ENCODE peak calls at places on chromosomes 5 and 9, in four cellular contexts. M, U, Q and W are unnamed samples.

GRCh38 chr9:8703904-8704303 is 904.3 kb upstream of the DMAC1 start:
- DNase-seq in Q (no peak), M (no peak), U (no peak), W (no peak)

GRCh38 chr9:136059851-136060670 is 35.0 kb downstream of the NACC2 start:
- DNase-seq in U (peak; percentile 68), M (no peak), Q (peak; percentile 43), W (peak; percentile 70)

GRCh38 chr5:67873935-67874334 is 341.6 kb upstream of the PIK3R1 start:
- DNase-seq in M (no peak), U (no peak), Q (no peak), W (no peak)

GRCh38 chr9:86804011-86804410 is 143.3 kb downstream of the GAS1 start:
- DNase-seq in U (no peak), Q (no peak), M (no peak), W (no peak)

GRCh38 chr9:135010363-135010860 is 77.1 kb upstream of the OLFM1 start:
- DNase-seq in U (peak; percentile 66), Q (no peak), M (no peak), W (peak; percentile 39)

GRCh38 chr9:77386187-77386586 is 208.9 kb downstream of the VPS13A start:
- DNase-seq in Q (no peak), U (no peak), M (no peak), W (no peak)

GRCh38 chr9:76441551-76442322 is 17.2 kb upstream of the GCNT1 start:
- DNase-seq in M (no peak), Q (no peak), U (no peak), W (no peak)

GRCh38 chr5:17727212-17727611 is 93.0 kb downstream of the TAF11L14 start:
- DNase-seq in M (no peak), U (no peak), Q (no peak), W (no peak)

GRCh38 chr5:67176931-67177330 is 19.7 kb downstream of the CD180 start:
- DNase-seq in M (no peak), Q (no peak), U (no peak), W (no peak)

GRCh38 chr5:132455614-132456115 is 34.9 kb downstream of the IRF1 start:
- DNase-seq in Q (no peak), U (no peak), M (no peak), W (peak; percentile 80)

GRCh38 chr9:97830884-97831829 is 21.9 kb upstream of the FOXE1 start:
- DNase-seq in U (no peak), Q (no peak), M (no peak), W (no peak)

GRCh38 chr5:93385665-93386064 is 195.4 kb downstream of the NR2F1-AS1 start:
- DNase-seq in M (no peak), Q (no peak), U (no peak), W (no peak)

GRCh38 chr5:115599924-115600323 is 2.4 kb downstream of the TICAM2 start:
- DNase-seq in Q (no peak), U (no peak), M (no peak), W (no peak)

GRCh38 chr5:79202076-79202475 is 33.9 kb upstream of the JMY start:
- DNase-seq in U (no peak), Q (no peak), M (peak; percentile 19), W (no peak)

GRCh38 chr5:175772747-175773533 is 98.4 kb upstream of the CPLX2 start:
- DNase-seq in U (no peak), Q (no peak), M (no peak), W (no peak)

DNA sequence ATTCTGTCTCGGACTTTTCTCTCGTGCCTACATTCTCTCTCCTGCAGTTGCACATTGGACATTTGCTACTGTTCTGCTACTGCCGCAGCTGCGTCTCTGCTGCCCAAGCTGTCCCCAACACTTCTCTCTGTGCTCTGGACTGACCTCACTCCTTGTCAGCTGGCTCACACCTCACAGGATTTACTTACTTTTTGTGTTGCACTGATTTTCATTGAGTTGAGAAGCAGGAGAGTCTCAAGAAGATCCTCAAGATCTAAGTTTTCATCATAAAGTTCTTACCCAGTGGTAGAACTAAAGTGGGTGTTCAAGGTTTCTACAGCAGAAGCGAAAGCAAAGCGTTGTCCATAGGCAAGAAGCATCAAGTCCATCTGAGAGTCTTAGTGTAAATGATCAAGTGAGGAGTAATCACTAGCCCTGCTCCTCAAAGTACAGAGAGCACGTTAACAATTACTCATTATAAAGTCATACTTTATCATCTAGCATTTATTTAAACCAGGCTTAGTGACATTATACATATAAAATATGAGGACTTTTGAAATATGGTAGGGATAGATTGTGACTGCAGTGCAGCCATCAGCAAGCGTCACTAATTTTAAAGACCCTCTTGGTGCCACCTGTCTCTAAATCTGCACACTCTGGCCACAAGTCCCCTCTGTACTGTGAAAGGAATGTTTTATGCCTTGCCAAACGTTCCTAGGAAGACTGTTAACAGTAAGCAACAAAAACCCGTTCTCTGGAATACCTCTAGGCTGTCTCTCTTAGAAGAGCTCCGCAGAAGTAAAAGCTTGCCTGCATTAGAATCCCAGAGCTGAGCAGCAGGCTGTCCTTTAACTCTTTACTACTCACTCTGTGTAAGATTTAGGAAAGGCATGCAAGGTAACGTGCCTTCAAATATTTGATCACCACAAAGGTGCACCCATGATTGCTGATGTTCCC is 53.6 kb upstream of the C9orf72 start:
- DNase-seq in M (no peak), Q (no peak), U (no peak), W (no peak)
- H3K4me3 ChIP-seq in M (no peak overlapping the region), Q (no peak overlapping the region), U (no peak overlapping the region), W (no peak overlapping the region)

DNA sequence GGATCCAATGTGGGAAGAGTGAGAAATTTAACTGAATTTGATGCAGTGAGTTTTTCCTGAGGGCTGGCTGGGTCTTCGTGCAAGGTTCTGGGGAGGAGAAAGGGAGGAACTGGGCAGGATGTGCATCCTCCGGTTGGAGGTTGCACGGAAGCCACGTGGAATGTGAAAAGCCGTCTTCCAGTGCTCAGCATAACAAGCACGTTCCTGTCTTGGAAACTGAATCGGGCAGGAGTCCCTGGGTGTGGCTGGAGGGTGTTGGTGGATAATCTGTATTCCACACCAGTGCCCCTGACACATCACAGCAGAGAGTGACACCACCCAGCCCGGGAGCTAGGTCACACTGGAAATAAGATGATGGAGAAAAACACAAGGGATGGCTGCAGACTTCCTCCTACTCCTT is 154.3 kb downstream of the C5orf15 start:
- DNase-seq in Q (no peak), M (peak; percentile 58), U (no peak), W (no peak)
- H3K4me3 ChIP-seq in Q (no peak overlapping the region), M (no peak overlapping the region), U (no peak overlapping the region), W (no peak overlapping the region)

DNA sequence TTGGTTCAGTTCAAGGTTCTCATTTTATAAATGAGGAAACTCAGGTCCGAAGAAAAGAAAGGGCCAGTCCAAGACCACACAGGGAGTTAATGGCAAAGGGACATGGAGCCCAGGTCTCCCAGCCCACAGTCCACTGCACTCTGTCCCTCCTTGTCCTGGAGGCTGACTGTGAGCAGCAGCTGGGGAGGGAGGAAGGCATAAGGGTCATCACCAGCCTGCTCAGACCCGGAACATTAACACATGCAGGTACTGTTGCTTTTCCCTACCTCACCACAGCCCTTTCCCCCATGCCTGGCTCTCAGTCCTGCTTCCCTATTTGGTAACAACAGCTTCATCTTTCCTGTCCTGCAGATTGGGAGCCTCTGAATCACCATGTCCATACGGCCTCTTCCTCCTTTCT is 4.0 kb downstream of the GPX3 start:
- DNase-seq in M (no peak), Q (no peak), U (no peak), W (no peak)
- H3K4me3 ChIP-seq in M (no peak overlapping the region), Q (no peak overlapping the region), U (peak overlapping the region; percentile 82), W (peak overlapping the region; percentile 50)

DNA sequence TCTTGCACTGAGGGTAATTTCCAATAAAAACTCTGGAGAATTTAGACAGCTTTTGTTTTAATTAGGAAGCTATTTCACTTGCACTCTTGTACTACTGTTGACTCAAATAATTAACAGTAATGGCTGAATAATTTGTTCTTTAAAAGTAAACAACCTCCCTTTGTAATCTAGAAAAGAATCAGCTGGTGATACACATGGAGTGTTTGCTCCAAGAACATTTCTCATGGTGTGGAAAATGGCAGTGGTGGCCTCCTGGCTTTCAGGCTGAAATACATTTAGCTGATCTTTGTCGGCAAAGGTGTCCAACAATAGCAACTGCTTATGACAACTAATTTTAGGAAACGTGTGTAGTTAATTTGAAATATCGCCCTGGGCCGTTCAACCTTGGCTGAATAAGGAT is 129.3 kb downstream of the C9orf152 start:
- DNase-seq in Q (no peak), U (no peak), M (no peak), W (no peak)
- H3K4me3 ChIP-seq in Q (no peak overlapping the region), U (no peak overlapping the region), M (no peak overlapping the region), W (no peak overlapping the region)

DNA sequence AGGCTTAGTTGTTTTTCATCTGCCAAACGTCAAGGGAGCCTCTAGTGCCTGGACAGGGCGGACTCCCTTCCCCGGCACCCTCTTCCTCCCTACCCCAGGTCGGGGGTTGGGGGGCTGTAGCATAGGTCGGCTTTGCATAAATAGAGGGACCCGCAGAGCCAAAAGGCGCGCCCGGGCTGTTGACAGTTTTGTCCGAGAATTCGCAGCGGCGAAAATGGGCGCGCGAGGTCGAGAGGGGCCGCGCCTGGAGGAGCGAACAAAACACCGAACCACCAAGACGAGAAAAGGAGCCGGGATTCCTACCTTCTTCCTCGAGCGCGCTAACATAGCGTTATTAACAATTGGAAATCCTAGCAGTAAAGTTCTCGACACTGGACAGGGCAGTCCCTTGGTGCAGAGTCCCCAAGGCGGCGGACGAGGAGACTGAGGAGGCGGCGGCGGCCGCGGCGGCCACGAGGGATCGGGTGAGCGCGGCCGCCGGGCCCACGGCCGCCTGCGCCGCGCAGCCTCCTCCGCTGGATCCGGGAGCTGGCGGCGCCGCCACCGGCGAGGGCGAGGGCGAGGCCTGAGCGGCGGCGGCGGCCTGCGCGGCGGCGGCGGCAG is 1.8 kb downstream of the FOXD1 start:
- DNase-seq in M (no peak), U (no peak), Q (no peak), W (no peak)
- H3K4me3 ChIP-seq in M (peak overlapping the region; percentile 67), U (peak overlapping the region; percentile 29), Q (no peak overlapping the region), W (no peak overlapping the region)

GRCh38 chr5:150321211-150321610 is 18.5 kb upstream of the ARSI start:
- DNase-seq in M (no peak), Q (no peak), U (no peak), W (no peak)
- H3K4me3 ChIP-seq in M (no peak overlapping the region), Q (no peak overlapping the region), U (no peak overlapping the region), W (no peak overlapping the region)

DNA sequence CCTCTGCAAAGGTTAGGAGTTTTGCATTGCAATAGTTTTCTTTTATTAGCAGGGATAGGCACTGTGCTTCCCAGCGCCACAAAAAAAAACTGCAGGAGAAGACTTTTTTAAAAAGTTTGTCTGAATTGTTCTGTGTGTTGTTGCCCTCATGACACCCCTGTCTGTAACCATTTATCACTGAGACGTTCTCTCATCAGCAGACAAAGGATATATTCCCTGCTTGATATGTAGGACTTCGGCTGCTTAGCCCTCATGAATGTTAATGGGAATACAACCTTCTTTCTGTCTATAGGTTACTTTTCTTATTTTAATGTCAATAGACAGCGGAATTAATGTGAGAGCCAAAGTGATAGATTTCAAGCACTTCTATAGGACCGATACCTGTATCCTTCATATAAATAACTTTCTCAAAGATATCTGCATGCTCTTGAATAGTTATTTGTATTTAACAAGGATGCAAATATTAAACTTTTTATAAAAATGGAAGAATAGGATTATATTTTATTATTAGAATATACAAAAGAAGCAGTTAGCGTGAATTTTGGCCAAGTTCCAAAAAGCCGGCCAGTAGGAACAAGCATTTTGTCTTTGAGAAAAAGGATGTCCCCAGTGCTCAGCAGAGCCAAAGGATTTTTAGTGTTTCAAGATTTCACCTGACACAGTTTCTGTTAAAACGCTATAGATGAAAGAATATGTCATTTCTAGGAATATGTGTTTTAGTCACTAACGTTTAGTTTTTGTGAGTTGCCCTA is 1.5 kb upstream of the LYSMD3 start:
- DNase-seq in M (no peak), U (no peak), Q (no peak), W (no peak)
- H3K4me3 ChIP-seq in M (no peak overlapping the region), U (no peak overlapping the region), Q (no peak overlapping the region), W (no peak overlapping the region)